ENCODE peak calls at places on chromosomes 11 and 22, in six cellular contexts. D is hepatocyte; P is Peyer's patch; L is CD8-positive, alpha-beta memory T cell; E is GM23338; T is ovary. H is an unnamed sample. For H3K4me1, the result is how much of the 10 kb centered on the place peaks cover.

GRCh38 chr11:133086518-133086917 is 445.8 kb downstream of the OPCML start:
- DNase-seq in T (no peak), D (no peak), L (no peak), P (no peak), E (no peak), H (no peak)

GRCh38 chr22:28899199-28899853 is 16.0 kb downstream of the ZNRF3 start:
- DNase-seq in T (no peak), P (no peak), E (no peak), L (peak), D (no peak), H (no peak)

GRCh38 chr11:119816660-119817059 is 87.7 kb upstream of the NECTIN1 start:
- DNase-seq in T (no peak), E (peak), D (no peak), P (no peak), L (no peak), H (no peak)

GRCh38 chr11:120027546-120028180 is 110.2 kb downstream of the TRIM29 start:
- DNase-seq in T (no peak), P (no peak), E (no peak), L (no peak), D (no peak), H (no peak)

GRCh38 chr11:17778352-17778751 is 43.8 kb downstream of the KCNC1 start:
- DNase-seq in L (no peak), T (no peak), E (no peak), D (no peak), P (peak), H (no peak)

GRCh38 chr22:38348751-38349496 is 31.7 kb upstream of the CSNK1E start:
- DNase-seq in D (no peak), L (no peak), P (no peak), E (no peak), T (no peak), H (no peak)

GRCh38 chr22:25388866-25389540 is 169.6 kb downstream of the CRYBB2 start:
- DNase-seq in T (no peak), P (no peak), L (no peak), D (no peak), E (no peak), H (no peak)

GRCh38 chr11:120903686-120904085 is 120.2 kb upstream of the TBCEL start:
- DNase-seq in E (no peak), L (no peak), D (no peak), P (no peak), T (no peak), H (no peak)

GRCh38 chr11:1149545-1149944 is 8.2 kb upstream of the MUC5AC start:
- DNase-seq in P (no peak), E (no peak), D (no peak), L (no peak), T (no peak), H (no peak)

GRCh38 chr22:28802595-28803087 is 2.3 kb upstream of the XBP1 start:
- DNase-seq in E (no peak), T (no peak), L (no peak), P (no peak), D (no peak), H (no peak)

GRCh38 chr22:29787371-29787980 is 20.3 kb downstream of the UQCR10 start:
- DNase-seq in D (peak), T (no peak), P (no peak), L (no peak), E (no peak), H (no peak)

GRCh38 chr11:67439321-67440228 is 2.1 kb upstream of the PTPRCAP start:
- DNase-seq in E (peak), P (no peak), D (no peak), T (no peak), L (no peak), H (no peak)

GRCh38 chr11:47188262-47188661 is 2.0 kb upstream of the PACSIN3 start:
- DNase-seq in T (no peak), E (no peak), D (no peak), L (no peak), P (no peak), H (no peak)

DNA sequence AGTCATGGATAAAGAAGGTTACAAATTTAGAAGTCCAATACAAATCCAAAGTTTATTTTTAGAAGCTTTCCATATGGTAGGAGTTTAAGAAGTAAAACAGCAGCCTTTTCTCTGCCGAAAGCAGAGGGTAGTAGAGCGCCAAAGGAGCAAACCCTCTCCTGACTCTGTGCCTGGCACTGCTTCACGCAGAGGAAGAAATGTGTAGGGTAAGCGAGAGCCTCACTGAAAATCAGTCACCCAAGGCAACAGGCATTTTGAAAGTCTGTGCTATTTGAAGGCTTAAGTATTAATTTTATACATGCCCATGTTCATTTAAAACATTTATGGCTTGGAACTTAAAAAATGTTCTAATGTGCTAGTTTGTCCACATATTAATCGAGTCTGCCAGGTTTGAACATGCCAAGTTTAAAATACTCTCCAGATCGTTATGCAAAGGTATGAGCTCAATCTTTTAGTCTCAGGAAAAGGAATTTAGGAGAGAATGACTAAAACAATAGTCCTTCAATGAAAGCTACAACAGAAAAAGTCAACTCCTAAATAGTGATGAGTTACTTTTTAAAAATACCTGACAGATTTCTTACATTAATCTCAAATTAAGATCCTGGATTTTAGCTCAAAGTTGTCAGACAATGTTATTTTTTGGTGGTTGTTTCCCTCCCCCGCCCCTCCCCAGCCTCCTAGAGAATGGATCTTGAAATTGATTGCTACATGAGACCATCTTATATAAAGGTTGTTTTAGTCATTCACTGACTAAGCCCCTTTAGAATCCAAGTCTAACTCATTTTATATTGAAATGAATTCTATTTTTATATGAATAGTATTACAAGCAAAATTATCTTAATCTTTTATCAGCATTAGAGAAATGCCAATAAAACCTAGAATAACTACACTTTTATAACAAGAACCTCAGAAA is 38.7 kb downstream of the MRTFA start:
- DNase-seq in T (no peak), L (no peak), D (no peak), E (no peak), P (no peak), H (no peak)
- H3K27ac ChIP-seq in T (no peak), L (no peak), D (peak), E (peak), P (no peak), H (no peak)

GRCh38 chr22:44190381-44190976 is 9.8 kb downstream of the PARVG start:
- DNase-seq in D (no peak), E (no peak), T (no peak), L (no peak), P (no peak), H (no peak)
- H3K4me1 ChIP-seq in D (under half), E (under half), T (under half), L (under half), P (under half), H (under half)

DNA sequence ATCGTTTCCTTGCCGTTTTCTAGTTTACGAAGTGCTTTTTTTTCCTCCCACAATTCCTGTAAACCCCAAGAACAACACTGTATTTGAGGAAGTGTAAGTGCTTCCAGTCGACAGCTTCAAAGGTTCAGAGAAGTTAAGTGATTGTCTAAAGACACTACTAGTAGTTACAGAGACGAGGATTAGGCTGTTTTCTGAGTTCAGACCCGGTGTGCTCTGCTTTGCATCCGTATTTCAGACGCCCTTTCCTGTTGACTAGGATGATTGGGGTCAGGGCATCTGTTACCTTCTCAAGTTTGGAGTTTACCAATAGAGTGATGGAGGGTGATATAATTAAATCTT is 430 bp downstream of the CLP1 start:
- DNase-seq in L (no peak), P (no peak), D (no peak), E (peak), T (no peak), H (no peak)
- H3K27ac ChIP-seq in L (peak), P (peak), D (peak), E (no peak), T (no peak), H (peak)

GRCh38 chr22:45949921-45950320 is 27.0 kb downstream of the WNT7B start:
- DNase-seq in E (no peak), L (no peak), T (no peak), D (no peak), P (no peak), H (no peak)
- H3K4me1 ChIP-seq in E (under half), L (under half), T (under half), D (under half), P (under half), H (half or more)

DNA sequence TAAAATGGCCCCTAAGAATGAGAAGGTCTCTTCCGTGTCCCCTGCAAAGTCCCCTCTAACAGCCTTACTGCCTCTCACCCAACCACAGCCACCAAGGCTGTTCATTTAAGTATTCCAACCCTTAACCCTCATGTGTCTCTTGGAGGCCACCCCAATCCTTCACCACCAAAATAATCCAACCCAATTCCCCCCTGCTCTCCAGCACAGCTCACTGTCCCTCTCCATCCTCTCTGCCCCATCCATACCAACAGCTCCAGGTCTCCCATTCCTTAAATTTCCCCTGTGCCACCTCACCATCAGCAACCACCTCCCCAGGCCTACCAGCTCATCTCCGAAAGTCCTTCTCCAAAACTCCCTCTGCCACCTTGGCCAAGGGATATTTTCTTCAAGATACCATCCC is 1.4 kb downstream of the FAM168A start:
- DNase-seq in D (no peak), L (no peak), P (no peak), T (no peak), E (no peak), H (no peak)
- H3K27ac ChIP-seq in D (no peak), L (no peak), P (no peak), T (no peak), E (no peak), H (peak)

DNA sequence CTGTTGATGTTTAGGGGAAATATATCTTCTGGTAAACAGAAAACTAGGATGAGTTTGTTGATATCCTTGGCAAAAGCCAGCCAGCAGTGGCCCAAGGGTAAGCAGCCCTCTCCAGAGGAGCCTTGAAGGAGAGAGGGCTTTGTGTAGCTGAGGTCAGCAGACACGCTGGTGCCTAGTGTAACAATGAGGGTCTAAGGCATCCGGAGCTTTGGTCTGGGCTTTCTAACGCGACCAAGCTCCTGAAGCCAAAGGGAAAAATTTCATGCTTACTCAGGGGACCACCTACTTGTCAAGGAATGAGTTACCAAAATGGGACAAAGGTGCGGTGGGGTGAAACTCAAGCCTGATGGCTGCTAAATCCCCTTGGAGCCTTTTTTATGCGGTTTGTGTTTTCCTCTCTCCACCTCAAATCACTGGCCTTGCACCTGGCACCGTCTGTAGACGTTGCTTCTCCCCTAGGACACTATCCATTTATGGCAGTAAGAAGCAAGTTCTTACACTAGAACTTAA is 134.9 kb downstream of the DBX1 start:
- DNase-seq in P (no peak), D (no peak), L (no peak), T (no peak), E (peak), H (no peak)
- H3K4me1 ChIP-seq in P (under half), D (half or more), L (under half), T (under half), E (half or more), H (under half)

DNA sequence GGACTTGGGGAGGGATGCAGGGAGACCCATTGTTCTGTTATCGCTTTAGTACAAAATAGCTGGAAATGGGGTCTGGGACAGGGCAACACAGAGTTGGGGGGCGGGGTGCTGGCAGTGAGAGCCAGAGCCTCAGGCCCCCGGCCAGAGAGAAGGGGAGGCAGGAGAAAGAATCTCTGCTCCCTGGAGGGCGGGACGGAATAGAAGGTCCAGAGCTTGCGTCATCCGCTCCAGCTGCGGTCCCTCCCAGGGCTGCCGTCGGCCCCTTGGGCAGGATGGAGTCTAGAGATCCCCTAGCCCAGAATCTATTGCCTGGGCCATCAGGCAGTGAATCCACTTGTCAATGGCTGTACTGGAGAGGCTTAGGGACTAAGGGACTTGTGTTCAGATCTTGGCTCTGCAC is 5.0 kb downstream of the TP53I11 start:
- DNase-seq in P (no peak), L (no peak), T (no peak), D (no peak), E (no peak), H (no peak)
- H3K27ac ChIP-seq in P (peak), L (no peak), T (no peak), D (no peak), E (no peak), H (no peak)

GRCh38 chr11:65506770-65507485 is 8.1 kb downstream of the MALAT1 start:
- DNase-seq in D (peak), T (peak), L (no peak), P (no peak), E (peak), H (peak)
- H3K4me1 ChIP-seq in D (under half), T (under half), L (under half), P (under half), E (under half), H (under half)

H was measured in Panc1.